ENCODE peak calls at places on chromosomes 4 and X, in four cellular contexts. O is glutamatergic neuron; X is NCI-H460; S is CD8-positive, alpha-beta T cell. G is an unnamed sample.

GRCh38 chr4:19711871-19712270 is 539.8 kb upstream of the SLIT2 start:
- DNase-seq in O (no peak), X (no peak), S (no peak), G (no peak)

GRCh38 chrX:3712080-3712869 is 1.2 kb downstream of the PRKX start:
- DNase-seq in O (peak; percentile 32), X (no peak), S (no peak), G (peak; percentile 52)

GRCh38 chr4:73234712-73235111 is 23.9 kb downstream of the ANKRD17 start:
- DNase-seq in O (no peak), X (no peak), S (no peak), G (no peak)

GRCh38 chrX:141989134-141989533 is 85.4 kb downstream of the MAGEC1 start:
- DNase-seq in O (no peak), X (no peak), S (no peak), G (no peak)

GRCh38 chrX:1584237-1585011 is 7.0 kb upstream of the AKAP17A start:
- DNase-seq in O (no peak), X (no peak), S (no peak), G (no peak)

GRCh38 chrX:110180176-110180927 is 137.5 kb downstream of the AMMECR1 start:
- DNase-seq in O (no peak), X (peak; percentile 65), S (no peak), G (no peak)

GRCh38 chr4:161647757-161648156 is 516.0 kb downstream of the FSTL5 start:
- DNase-seq in O (no peak), X (no peak), S (no peak), G (peak; percentile 26)

GRCh38 chr4:168408620-168409019 is 71.7 kb downstream of the DDX60L start:
- DNase-seq in O (no peak), X (peak; percentile 40), S (no peak), G (peak; percentile 67)

GRCh38 chr4:54930226-54930625 is 195.2 kb downstream of the KDR start:
- DNase-seq in O (no peak), X (no peak), S (no peak), G (no peak)

GRCh38 chr4:187656953-187657352 is 338.6 kb upstream of the ZFP42 start:
- DNase-seq in O (no peak), X (no peak), S (no peak), G (no peak)

GRCh38 chr4:105548483-105548882 is 3.9 kb upstream of the ARHGEF38 start:
- DNase-seq in O (no peak), X (no peak), S (no peak), G (no peak)

GRCh38 chr4:6844986-6845385 is 62.5 kb downstream of the KIAA0232 start:
- DNase-seq in O (no peak), X (no peak), S (no peak), G (no peak)

GRCh38 chrX:106035064-106035463 is 3.5 kb downstream of the SERPINA7 start:
- DNase-seq in O (no peak), X (no peak), S (no peak), G (no peak)

GRCh38 chrX:115093206-115093605 is 75.8 kb upstream of the IL13RA2 start:
- DNase-seq in O (no peak), X (no peak), S (no peak), G (no peak)

GRCh38 chrX:32530802-32531403 is 680.4 kb downstream of the DMD start:
- DNase-seq in O (no peak), X (peak; percentile 34), S (no peak), G (no peak)

GRCh38 chrX:96683997-96684338 is 674 bp upstream of the DIAPH2 start:
- DNase-seq in O (no peak), X (no peak), S (no peak), G (no peak)

GRCh38 chr4:52574036-52574435 is 85.1 kb downstream of the USP46 start:
- DNase-seq in O (no peak), X (no peak), S (no peak), G (no peak)